ENCODE peak calls at places on chromosomes 11 and 22, in nine cellular contexts. One of them, this sample, is unnamed.

GRCh38 chr11:58927393-58928081 is 11.8 kb upstream of the GLYATL1 start:
- DNase-seq in GM12891: no peak
- DNase-seq in lower leg skin: no peak
- DNase-seq in body of pancreas: peak; percentile 78
- DNase-seq in sigmoid colon: no peak
- DNase-seq in IMR-90: peak; percentile 29
- DNase-seq in spleen: no peak
- DNase-seq in transverse colon: peak; percentile 43
- DNase-seq in gastrocnemius medialis: no peak
- DNase-seq in this sample: no peak

GRCh38 chr11:797300-798092 is 585 bp downstream of the SLC25A22 start:
- DNase-seq in GM12891: peak; percentile 87
- DNase-seq in lower leg skin: no peak
- DNase-seq in body of pancreas: peak; percentile 78
- DNase-seq in sigmoid colon: peak; percentile 89
- DNase-seq in IMR-90: peak; percentile 84
- DNase-seq in spleen: peak; percentile 95
- DNase-seq in transverse colon: peak; percentile 80
- DNase-seq in gastrocnemius medialis: no peak
- DNase-seq in this sample: no peak

GRCh38 chr11:128931066-128931465 is 11.6 kb downstream of the TP53AIP1 start:
- DNase-seq in GM12891: no peak
- DNase-seq in lower leg skin: no peak
- DNase-seq in body of pancreas: no peak
- DNase-seq in sigmoid colon: no peak
- DNase-seq in IMR-90: no peak
- DNase-seq in spleen: no peak
- DNase-seq in transverse colon: no peak
- DNase-seq in gastrocnemius medialis: no peak
- DNase-seq in this sample: no peak

GRCh38 chr11:61489833-61490585 is 18.5 kb upstream of the LRRC10B start:
- DNase-seq in GM12891: no peak
- DNase-seq in lower leg skin: no peak
- DNase-seq in body of pancreas: no peak
- DNase-seq in sigmoid colon: no peak
- DNase-seq in IMR-90: peak; percentile 10
- DNase-seq in spleen: no peak
- DNase-seq in transverse colon: no peak
- DNase-seq in gastrocnemius medialis: no peak
- DNase-seq in this sample: no peak

GRCh38 chr22:38305481-38306448 is 11.5 kb downstream of the CSNK1E start:
- DNase-seq in GM12891: no peak
- DNase-seq in lower leg skin: no peak
- DNase-seq in body of pancreas: peak; percentile 38
- DNase-seq in sigmoid colon: no peak
- DNase-seq in IMR-90: peak; percentile 54
- DNase-seq in spleen: no peak
- DNase-seq in transverse colon: peak; percentile 64
- DNase-seq in gastrocnemius medialis: no peak
- DNase-seq in this sample: no peak

GRCh38 chr11:72683782-72684200 is 9.6 kb upstream of the PDE2A start:
- DNase-seq in GM12891: peak; percentile 85
- DNase-seq in lower leg skin: peak; percentile 59
- DNase-seq in body of pancreas: peak; percentile 60
- DNase-seq in sigmoid colon: no peak
- DNase-seq in IMR-90: peak; percentile 19
- DNase-seq in spleen: peak; percentile 91
- DNase-seq in transverse colon: peak; percentile 60
- DNase-seq in gastrocnemius medialis: no peak
- DNase-seq in this sample: peak; percentile 74

GRCh38 chr11:67629386-67630229 is at the start of gene NUDT8:
- DNase-seq in GM12891: peak; percentile 88
- DNase-seq in lower leg skin: peak; percentile 75
- DNase-seq in body of pancreas: peak; percentile 88
- DNase-seq in sigmoid colon: peak; percentile 93
- DNase-seq in IMR-90: peak; percentile 68
- DNase-seq in spleen: peak; percentile 98
- DNase-seq in transverse colon: peak; percentile 90
- DNase-seq in gastrocnemius medialis: peak; percentile 48
- DNase-seq in this sample: peak; percentile 90

GRCh38 chr22:41367039-41367679 is 14.6 kb upstream of the TEF start:
- DNase-seq in GM12891: no peak
- DNase-seq in lower leg skin: peak; percentile 89
- DNase-seq in body of pancreas: peak; percentile 98
- DNase-seq in sigmoid colon: peak; percentile 99
- DNase-seq in IMR-90: peak; percentile 96
- DNase-seq in spleen: peak; percentile 92
- DNase-seq in transverse colon: peak; percentile 95
- DNase-seq in gastrocnemius medialis: peak; percentile 90
- DNase-seq in this sample: peak; percentile 87

GRCh38 chr11:108965602-108966001 is 300.7 kb downstream of the DDX10 start:
- DNase-seq in GM12891: no peak
- DNase-seq in lower leg skin: no peak
- DNase-seq in body of pancreas: peak; percentile 6
- DNase-seq in sigmoid colon: no peak
- DNase-seq in IMR-90: peak; percentile 88
- DNase-seq in spleen: no peak
- DNase-seq in transverse colon: no peak
- DNase-seq in gastrocnemius medialis: no peak
- DNase-seq in this sample: peak; percentile 10

GRCh38 chr11:11500744-11501487 is 120.9 kb downstream of the GALNT18 start:
- DNase-seq in GM12891: no peak
- DNase-seq in lower leg skin: no peak
- DNase-seq in body of pancreas: no peak
- DNase-seq in sigmoid colon: no peak
- DNase-seq in IMR-90: no peak
- DNase-seq in spleen: no peak
- DNase-seq in transverse colon: no peak
- DNase-seq in gastrocnemius medialis: no peak
- DNase-seq in this sample: no peak

GRCh38 chr11:45736424-45736823 is 68.5 kb upstream of the SLC35C1 start:
- DNase-seq in GM12891: no peak
- DNase-seq in lower leg skin: peak; percentile 67
- DNase-seq in body of pancreas: peak; percentile 21
- DNase-seq in sigmoid colon: peak; percentile 60
- DNase-seq in IMR-90: peak; percentile 19
- DNase-seq in spleen: no peak
- DNase-seq in transverse colon: no peak
- DNase-seq in gastrocnemius medialis: peak; percentile 86
- DNase-seq in this sample: no peak

GRCh38 chr11:134978388-134979088 is 566.5 kb upstream of the B3GAT1 start:
- DNase-seq in GM12891: no peak
- DNase-seq in lower leg skin: no peak
- DNase-seq in body of pancreas: no peak
- DNase-seq in sigmoid colon: no peak
- DNase-seq in IMR-90: no peak
- DNase-seq in spleen: no peak
- DNase-seq in transverse colon: no peak
- DNase-seq in gastrocnemius medialis: no peak
- DNase-seq in this sample: no peak

GRCh38 chr11:110373061-110373702 is 56.6 kb upstream of the FDX1 start:
- DNase-seq in GM12891: no peak
- DNase-seq in lower leg skin: no peak
- DNase-seq in body of pancreas: no peak
- DNase-seq in sigmoid colon: no peak
- DNase-seq in IMR-90: peak; percentile 60
- DNase-seq in spleen: no peak
- DNase-seq in transverse colon: no peak
- DNase-seq in gastrocnemius medialis: no peak
- DNase-seq in this sample: no peak

GRCh38 chr11:10454902-10455631 is at the start of gene AMPD3:
- DNase-seq in GM12891: no peak
- DNase-seq in lower leg skin: no peak
- DNase-seq in body of pancreas: peak; percentile 36
- DNase-seq in sigmoid colon: peak; percentile 80
- DNase-seq in IMR-90: peak; percentile 99
- DNase-seq in spleen: peak; percentile 81
- DNase-seq in transverse colon: peak; percentile 21
- DNase-seq in gastrocnemius medialis: peak; percentile 93
- DNase-seq in this sample: peak; percentile 100
- TF ChIP-seq POLR2A in GM12891: no peak
- TF ChIP-seq POLR2A in lower leg skin: no peak
- TF ChIP-seq POLR2A in body of pancreas: peak; percentile 6
- TF ChIP-seq POLR2A in sigmoid colon: no peak
- TF ChIP-seq POLR2A in IMR-90: peak; percentile 90
- TF ChIP-seq POLR2A in spleen: no peak
- TF ChIP-seq POLR2A in transverse colon: no peak
- TF ChIP-seq POLR2A in gastrocnemius medialis: peak; percentile 84
- TF ChIP-seq POLR2A in this sample: peak; percentile 38

GRCh38 chr11:64000026-64000739 is 13.9 kb downstream of the OTUB1 start:
- DNase-seq in GM12891: peak; percentile 97
- DNase-seq in lower leg skin: no peak
- DNase-seq in body of pancreas: peak; percentile 53
- DNase-seq in sigmoid colon: peak; percentile 87
- DNase-seq in IMR-90: peak; percentile 59
- DNase-seq in spleen: peak; percentile 94
- DNase-seq in transverse colon: peak; percentile 71
- DNase-seq in gastrocnemius medialis: no peak
- DNase-seq in this sample: no peak

GRCh38 chr11:64003807-64004589 is 17.8 kb downstream of the OTUB1 start:
- DNase-seq in GM12891: no peak
- DNase-seq in lower leg skin: no peak
- DNase-seq in body of pancreas: peak; percentile 34
- DNase-seq in sigmoid colon: no peak
- DNase-seq in IMR-90: no peak
- DNase-seq in spleen: peak; percentile 84
- DNase-seq in transverse colon: no peak
- DNase-seq in gastrocnemius medialis: no peak
- DNase-seq in this sample: no peak

GRCh38 chr11:63999349-64000025 is 13.2 kb downstream of the OTUB1 start:
- DNase-seq in GM12891: peak; percentile 86
- DNase-seq in lower leg skin: peak; percentile 70
- DNase-seq in body of pancreas: peak; percentile 45
- DNase-seq in sigmoid colon: peak; percentile 86
- DNase-seq in IMR-90: no peak
- DNase-seq in spleen: peak; percentile 87
- DNase-seq in transverse colon: peak; percentile 50
- DNase-seq in gastrocnemius medialis: no peak
- DNase-seq in this sample: no peak

GRCh38 chr11:64000740-64001514 is 14.7 kb downstream of the OTUB1 start:
- DNase-seq in GM12891: no peak
- DNase-seq in lower leg skin: no peak
- DNase-seq in body of pancreas: no peak
- DNase-seq in sigmoid colon: no peak
- DNase-seq in IMR-90: no peak
- DNase-seq in spleen: no peak
- DNase-seq in transverse colon: no peak
- DNase-seq in gastrocnemius medialis: no peak
- DNase-seq in this sample: no peak

DNA sequence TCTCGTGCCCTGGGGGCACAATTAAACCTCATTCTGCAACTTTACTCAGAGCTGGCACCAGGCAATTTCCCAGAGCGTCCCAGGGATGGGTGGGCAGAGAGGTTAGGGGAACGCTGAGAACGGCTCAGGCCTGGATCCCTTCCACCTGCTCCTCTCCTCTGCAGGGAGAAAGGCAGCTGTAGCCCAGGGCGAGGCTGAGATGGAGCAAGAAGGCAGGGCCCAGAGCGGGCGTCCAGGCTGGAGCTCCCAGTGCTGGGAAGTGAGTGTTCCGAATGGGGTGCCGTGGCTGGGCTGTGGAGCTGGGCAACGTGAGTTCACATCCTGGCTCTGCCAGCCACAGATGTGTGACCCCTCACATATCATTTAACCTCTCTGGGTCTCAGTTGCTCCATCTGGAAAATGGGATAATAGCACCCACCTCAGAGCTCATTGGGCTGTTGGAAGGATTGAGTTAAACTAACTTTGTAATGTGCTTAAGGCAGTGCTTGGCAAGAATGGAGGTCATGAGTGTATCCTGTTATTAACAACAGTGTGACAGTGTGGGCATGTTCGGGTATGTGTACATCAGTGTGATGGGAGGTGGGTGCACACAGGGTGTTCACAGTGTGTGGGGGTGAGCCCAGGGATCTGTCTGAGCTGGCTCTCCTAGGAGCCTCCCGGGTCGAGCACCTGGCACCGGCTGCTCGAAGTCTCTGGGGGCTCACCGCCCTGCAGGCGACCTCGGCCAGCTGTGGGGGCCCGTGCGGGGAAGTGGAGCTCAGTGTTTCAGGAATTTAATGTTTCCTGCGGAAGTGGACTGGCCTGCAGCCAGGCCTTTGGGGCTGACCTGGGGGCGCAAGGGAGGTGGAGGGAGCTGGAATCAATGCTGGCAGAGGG is 15.6 kb downstream of the OTUB1 start:
- DNase-seq in GM12891: no peak
- DNase-seq in lower leg skin: no peak
- DNase-seq in body of pancreas: no peak
- DNase-seq in sigmoid colon: peak; percentile 74
- DNase-seq in IMR-90: no peak
- DNase-seq in spleen: peak; percentile 83
- DNase-seq in transverse colon: no peak
- DNase-seq in gastrocnemius medialis: no peak
- DNase-seq in this sample: no peak
- TF ChIP-seq POLR2A in GM12891: no peak
- TF ChIP-seq POLR2A in lower leg skin: no peak
- TF ChIP-seq POLR2A in body of pancreas: no peak
- TF ChIP-seq POLR2A in sigmoid colon: no peak
- TF ChIP-seq POLR2A in IMR-90: no peak
- TF ChIP-seq POLR2A in spleen: no peak
- TF ChIP-seq POLR2A in transverse colon: no peak
- TF ChIP-seq POLR2A in gastrocnemius medialis: no peak
- TF ChIP-seq POLR2A in this sample: no peak

GRCh38 chr22:36323182-36323854 is 64.4 kb downstream of the MYH9 start:
- DNase-seq in GM12891: no peak
- DNase-seq in lower leg skin: peak; percentile 76
- DNase-seq in body of pancreas: peak; percentile 62
- DNase-seq in sigmoid colon: peak; percentile 97
- DNase-seq in IMR-90: peak; percentile 71
- DNase-seq in spleen: no peak
- DNase-seq in transverse colon: peak; percentile 55
- DNase-seq in gastrocnemius medialis: no peak
- DNase-seq in this sample: no peak
- TF ChIP-seq POLR2A in GM12891: no peak
- TF ChIP-seq POLR2A in lower leg skin: no peak
- TF ChIP-seq POLR2A in body of pancreas: peak; percentile 1
- TF ChIP-seq POLR2A in sigmoid colon: no peak
- TF ChIP-seq POLR2A in IMR-90: no peak
- TF ChIP-seq POLR2A in spleen: no peak
- TF ChIP-seq POLR2A in transverse colon: no peak
- TF ChIP-seq POLR2A in gastrocnemius medialis: no peak
- TF ChIP-seq POLR2A in this sample: no peak

DNA sequence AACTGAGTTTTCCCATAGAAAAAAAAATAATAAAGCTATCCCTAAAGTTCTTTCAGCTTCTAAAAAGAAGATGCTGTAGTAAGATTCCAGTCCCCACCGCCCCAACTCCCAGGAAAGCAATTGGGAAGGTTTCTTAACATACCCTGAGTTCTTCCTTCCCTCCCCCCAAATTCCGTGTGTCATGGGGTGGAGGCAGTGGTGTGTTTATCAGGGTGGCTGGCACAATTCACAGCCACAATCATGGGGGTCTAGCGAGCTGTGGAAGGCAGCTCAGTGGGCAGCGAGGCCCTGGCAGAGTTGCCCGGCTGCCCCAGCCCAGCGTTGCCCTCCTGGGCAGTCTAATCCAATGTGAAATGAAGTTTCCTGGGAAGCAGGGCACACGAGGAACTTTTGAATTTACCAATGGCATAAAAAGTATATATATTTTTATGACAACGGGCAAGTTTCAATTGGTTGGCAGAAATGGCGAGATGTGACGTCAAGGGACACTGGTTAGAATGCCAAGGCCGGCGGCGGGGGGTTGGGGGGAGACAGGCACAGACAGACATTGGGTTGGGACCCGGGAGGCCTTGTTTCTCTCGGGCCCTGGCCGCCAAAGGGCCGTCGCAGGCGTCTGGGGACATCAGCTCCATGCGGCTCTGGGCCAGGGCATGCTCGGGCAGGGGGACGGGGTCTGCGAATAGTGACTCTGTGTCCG is 80.7 kb upstream of the PPARA start:
- DNase-seq in GM12891: no peak
- DNase-seq in lower leg skin: peak; percentile 88
- DNase-seq in body of pancreas: peak; percentile 96
- DNase-seq in sigmoid colon: peak; percentile 96
- DNase-seq in IMR-90: peak; percentile 91
- DNase-seq in spleen: peak; percentile 89
- DNase-seq in transverse colon: peak; percentile 89
- DNase-seq in gastrocnemius medialis: peak; percentile 82
- DNase-seq in this sample: no peak
- TF ChIP-seq POLR2A in GM12891: no peak
- TF ChIP-seq POLR2A in lower leg skin: no peak
- TF ChIP-seq POLR2A in body of pancreas: peak; percentile 98
- TF ChIP-seq POLR2A in sigmoid colon: peak; percentile 88
- TF ChIP-seq POLR2A in IMR-90: peak; percentile 87
- TF ChIP-seq POLR2A in spleen: no peak
- TF ChIP-seq POLR2A in transverse colon: peak; percentile 96
- TF ChIP-seq POLR2A in gastrocnemius medialis: peak; percentile 89
- TF ChIP-seq POLR2A in this sample: peak; percentile 44